ENCODE peak calls at places on chromosomes 6 and 20, in five cellular contexts. S is testis, U is GM10248, W is OCI-LY7, P is caudate nucleus. Y is an unnamed sample.

GRCh38 chr20:9769954-9770353 is 68.9 kb downstream of the PAK5 start:
- DNase-seq in S (peak), U (no peak), W (no peak), P (no peak), Y (no peak)

GRCh38 chr20:33311011-33311410 is 28.0 kb downstream of the BPIFB1 start:
- DNase-seq in S (no peak), U (no peak), W (no peak), P (no peak), Y (no peak)

GRCh38 chr20:42083280-42083679 is 465.1 kb upstream of the CHD6 start:
- DNase-seq in S (no peak), U (no peak), W (no peak), P (no peak), Y (no peak)

GRCh38 chr6:134734312-134734869 is 215.5 kb downstream of the ALDH8A1 start:
- DNase-seq in S (no peak), U (no peak), W (no peak), P (no peak), Y (no peak)

GRCh38 chr6:132236744-132237143 is 164.5 kb downstream of the MOXD1 start:
- DNase-seq in S (no peak), U (no peak), W (no peak), P (no peak), Y (no peak)

GRCh38 chr6:15378864-15379263 is 133.0 kb downstream of the JARID2 start:
- DNase-seq in S (no peak), U (no peak), W (no peak), P (no peak), Y (no peak)

GRCh38 chr6:105509506-105510331 is 106.8 kb upstream of the PREP start:
- DNase-seq in S (no peak), U (no peak), W (peak), P (no peak), Y (no peak)

GRCh38 chr6:167702241-167702827 is 124.4 kb upstream of the AFDN start:
- DNase-seq in S (no peak), U (no peak), W (no peak), P (no peak), Y (no peak)